ENCODE peak calls at places on chromosomes 11 and 22, in seven cellular contexts. V is activated naive CD8-positive, alpha-beta T cell treated with anti-CD3 and anti-CD28 coated beads for 36 hours; O is stimulated activated CD8-positive, alpha-beta memory T cell treated with anti-CD3 and anti-CD28 coated beads, Interleukin-12 subunit alpha, Interleukin-12 subunit beta, amount 100 ng/mL, for 1 hour; T is activated gamma-delta T cell; I is HFFc6; L is C1 segment of cervical spinal cord; A is activated CD4-positive, alpha-beta T cell treated with anti-CD3 and anti-CD28 coated beads for 4 hours. Y is an unnamed sample.

GRCh38 chr22:17234144-17234623 is 14.9 kb upstream of the ADA2 start:
- DNase-seq in V (no peak), O (no peak), T (no peak), I (no peak), L (no peak), A (no peak), Y (peak)

GRCh38 chr22:22022255-22022840 is 39.8 kb upstream of the TOP3B start:
- DNase-seq in V (no peak), O (no peak), T (no peak), I (no peak), L (no peak), A (no peak), Y (no peak)

GRCh38 chr11:13216019-13217006 is 61.3 kb upstream of the BMAL1 start:
- DNase-seq in V (no peak), O (no peak), T (no peak), I (peak), L (no peak), A (peak), Y (no peak)

GRCh38 chr22:37340331-37341262 is 58.3 kb downstream of the CYTH4 start:
- DNase-seq in V (no peak), O (no peak), T (no peak), I (no peak), L (no peak), A (no peak), Y (no peak)

GRCh38 chr11:58739725-58740430 is 8.1 kb upstream of the GLYAT start:
- DNase-seq in V (no peak), O (no peak), T (no peak), I (peak), L (no peak), A (no peak), Y (no peak)

GRCh38 chr11:74604311-74604710 is 11.9 kb downstream of the POLD3 start:
- DNase-seq in V (no peak), O (no peak), T (no peak), I (no peak), L (no peak), A (no peak), Y (no peak)

GRCh38 chr22:50276143-50276542 is 6.0 kb upstream of the MAPK11 start:
- DNase-seq in V (peak), O (no peak), T (peak), I (no peak), L (peak), A (no peak), Y (peak)

GRCh38 chr11:72676874-72677341 is 2.7 kb upstream of the PDE2A start:
- DNase-seq in V (peak), O (peak), T (no peak), I (peak), L (peak), A (peak), Y (peak)

GRCh38 chr11:59556115-59556882 is 45.0 kb downstream of the OR4D9 start:
- DNase-seq in V (peak), O (no peak), T (no peak), I (peak), L (peak), A (peak), Y (peak)

GRCh38 chr11:27412192-27412691 is 49.2 kb upstream of the CCDC34 start:
- DNase-seq in V (no peak), O (no peak), T (no peak), I (no peak), L (no peak), A (no peak), Y (no peak)

GRCh38 chr11:19344661-19345518 is 104.1 kb upstream of the E2F8 start:
- DNase-seq in V (no peak), O (no peak), T (no peak), I (no peak), L (peak), A (no peak), Y (no peak)

GRCh38 chr11:69189059-69189458 is 33.3 kb downstream of the SMIM38 start:
- DNase-seq in V (no peak), O (no peak), T (no peak), I (no peak), L (no peak), A (no peak), Y (no peak)

GRCh38 chr11:66745356-66746235 is 16.6 kb upstream of the SPTBN2 start:
- DNase-seq in V (peak), O (peak), T (no peak), I (no peak), L (no peak), A (peak), Y (peak)

GRCh38 chr11:71977743-71978418 is 20.8 kb upstream of the IL18BP start:
- DNase-seq in V (peak), O (peak), T (no peak), I (peak), L (peak), A (peak), Y (peak)

GRCh38 chr11:125412509-125412908 is 83.6 kb downstream of the FEZ1 start:
- DNase-seq in V (no peak), O (no peak), T (no peak), I (no peak), L (no peak), A (no peak), Y (no peak)

GRCh38 chr11:7657306-7658025 is 15.8 kb downstream of the CYB5R2 start:
- DNase-seq in V (no peak), O (no peak), T (no peak), I (peak), L (peak), A (no peak), Y (peak)

GRCh38 chr22:49006207-49007012 is 821.3 kb downstream of the BRD1 start:
- DNase-seq in V (no peak), O (no peak), T (no peak), I (no peak), L (no peak), A (no peak), Y (no peak)

GRCh38 chr11:6397156-6397555 is 6.9 kb downstream of the SMPD1 start:
- DNase-seq in V (no peak), O (no peak), T (no peak), I (peak), L (no peak), A (no peak), Y (no peak)

GRCh38 chr22:31893460-31893859 is 50.9 kb upstream of the YWHAH start:
- DNase-seq in V (no peak), O (no peak), T (no peak), I (no peak), L (peak), A (no peak), Y (no peak)

GRCh38 chr22:46972256-46972655 is 209.8 kb downstream of the TBC1D22A start:
- DNase-seq in V (no peak), O (no peak), T (no peak), I (no peak), L (no peak), A (no peak), Y (no peak)

GRCh38 chr11:46247664-46248063 is 29.8 kb upstream of the CREB3L1 start:
- DNase-seq in V (no peak), O (no peak), T (no peak), I (no peak), L (no peak), A (peak), Y (peak)

Y was measured in HT-29.